ENCODE peak calls at places on chromosomes 4 and X, in eight cellular contexts. One of them, this sample, is unnamed.

GRCh38 chr4:142663828-142664227 is 182.3 kb downstream of the INPP4B start:
- DNase-seq in activated T-cell treated with anti-CD3 and anti-CD28 coated beads, Interleukin-2, amount 50 U/mL, for 4 hours: no peak
- DNase-seq in lower leg skin: no peak
- DNase-seq in HuH-7: no peak
- DNase-seq in cardiac muscle cell: no peak
- DNase-seq in BE2C: no peak
- DNase-seq in AG09309: no peak
- DNase-seq in sigmoid colon: no peak
- DNase-seq in this sample: no peak

GRCh38 chr4:70306101-70306500 is 28.7 kb upstream of the CABS1 start:
- DNase-seq in activated T-cell treated with anti-CD3 and anti-CD28 coated beads, Interleukin-2, amount 50 U/mL, for 4 hours: no peak
- DNase-seq in lower leg skin: no peak
- DNase-seq in HuH-7: no peak
- DNase-seq in cardiac muscle cell: no peak
- DNase-seq in BE2C: no peak
- DNase-seq in AG09309: no peak
- DNase-seq in sigmoid colon: no peak
- DNase-seq in this sample: no peak

GRCh38 chr4:52657630-52658501 is 1.2 kb downstream of the USP46 start:
- DNase-seq in activated T-cell treated with anti-CD3 and anti-CD28 coated beads, Interleukin-2, amount 50 U/mL, for 4 hours: no peak
- DNase-seq in lower leg skin: peak
- DNase-seq in HuH-7: peak
- DNase-seq in cardiac muscle cell: peak
- DNase-seq in BE2C: peak
- DNase-seq in AG09309: no peak
- DNase-seq in sigmoid colon: peak
- DNase-seq in this sample: no peak

GRCh38 chr4:38313999-38314561 is 349.9 kb upstream of the KLF3 start:
- DNase-seq in activated T-cell treated with anti-CD3 and anti-CD28 coated beads, Interleukin-2, amount 50 U/mL, for 4 hours: no peak
- DNase-seq in lower leg skin: no peak
- DNase-seq in HuH-7: no peak
- DNase-seq in cardiac muscle cell: peak
- DNase-seq in BE2C: no peak
- DNase-seq in AG09309: no peak
- DNase-seq in sigmoid colon: no peak
- DNase-seq in this sample: no peak

GRCh38 chr4:54185380-54185779 is 43.7 kb upstream of the PDGFRA start:
- DNase-seq in activated T-cell treated with anti-CD3 and anti-CD28 coated beads, Interleukin-2, amount 50 U/mL, for 4 hours: no peak
- DNase-seq in lower leg skin: no peak
- DNase-seq in HuH-7: peak
- DNase-seq in cardiac muscle cell: no peak
- DNase-seq in BE2C: no peak
- DNase-seq in AG09309: no peak
- DNase-seq in sigmoid colon: no peak
- DNase-seq in this sample: no peak

GRCh38 chr4:137755033-137755471 is 222.8 kb upstream of the PCDH18 start:
- DNase-seq in activated T-cell treated with anti-CD3 and anti-CD28 coated beads, Interleukin-2, amount 50 U/mL, for 4 hours: no peak
- DNase-seq in lower leg skin: no peak
- DNase-seq in HuH-7: no peak
- DNase-seq in cardiac muscle cell: peak
- DNase-seq in BE2C: no peak
- DNase-seq in AG09309: peak
- DNase-seq in sigmoid colon: no peak
- DNase-seq in this sample: no peak

GRCh38 chr4:72169861-72170260 is 138.1 kb downstream of the NPFFR2 start:
- DNase-seq in activated T-cell treated with anti-CD3 and anti-CD28 coated beads, Interleukin-2, amount 50 U/mL, for 4 hours: no peak
- DNase-seq in lower leg skin: no peak
- DNase-seq in HuH-7: no peak
- DNase-seq in cardiac muscle cell: no peak
- DNase-seq in BE2C: no peak
- DNase-seq in AG09309: no peak
- DNase-seq in sigmoid colon: no peak
- DNase-seq in this sample: no peak

GRCh38 chr4:52234539-52235174 is 183.6 kb downstream of the SPATA18 start:
- DNase-seq in activated T-cell treated with anti-CD3 and anti-CD28 coated beads, Interleukin-2, amount 50 U/mL, for 4 hours: no peak
- DNase-seq in lower leg skin: no peak
- DNase-seq in HuH-7: peak
- DNase-seq in cardiac muscle cell: peak
- DNase-seq in BE2C: no peak
- DNase-seq in AG09309: peak
- DNase-seq in sigmoid colon: no peak
- DNase-seq in this sample: peak

GRCh38 chr4:7430368-7430964 is 4.3 kb downstream of the PSAPL1 start:
- DNase-seq in activated T-cell treated with anti-CD3 and anti-CD28 coated beads, Interleukin-2, amount 50 U/mL, for 4 hours: no peak
- DNase-seq in lower leg skin: peak
- DNase-seq in HuH-7: no peak
- DNase-seq in cardiac muscle cell: no peak
- DNase-seq in BE2C: no peak
- DNase-seq in AG09309: no peak
- DNase-seq in sigmoid colon: peak
- DNase-seq in this sample: no peak

GRCh38 chr4:129358571-129358970 is 262.6 kb downstream of the C4orf33 start:
- DNase-seq in activated T-cell treated with anti-CD3 and anti-CD28 coated beads, Interleukin-2, amount 50 U/mL, for 4 hours: no peak
- DNase-seq in lower leg skin: no peak
- DNase-seq in HuH-7: no peak
- DNase-seq in cardiac muscle cell: peak
- DNase-seq in BE2C: no peak
- DNase-seq in AG09309: peak
- DNase-seq in sigmoid colon: no peak
- DNase-seq in this sample: no peak

GRCh38 chr4:108049406-108049805 is 59.7 kb downstream of the HADH start:
- DNase-seq in activated T-cell treated with anti-CD3 and anti-CD28 coated beads, Interleukin-2, amount 50 U/mL, for 4 hours: no peak
- DNase-seq in lower leg skin: no peak
- DNase-seq in HuH-7: no peak
- DNase-seq in cardiac muscle cell: no peak
- DNase-seq in BE2C: no peak
- DNase-seq in AG09309: no peak
- DNase-seq in sigmoid colon: no peak
- DNase-seq in this sample: no peak

GRCh38 chr4:168248311-168248710 is 70.2 kb downstream of the DDX60 start:
- DNase-seq in activated T-cell treated with anti-CD3 and anti-CD28 coated beads, Interleukin-2, amount 50 U/mL, for 4 hours: no peak
- DNase-seq in lower leg skin: no peak
- DNase-seq in HuH-7: no peak
- DNase-seq in cardiac muscle cell: no peak
- DNase-seq in BE2C: no peak
- DNase-seq in AG09309: no peak
- DNase-seq in sigmoid colon: no peak
- DNase-seq in this sample: no peak

GRCh38 chr4:139609647-139610046 is 53.6 kb upstream of the SETD7 start:
- DNase-seq in activated T-cell treated with anti-CD3 and anti-CD28 coated beads, Interleukin-2, amount 50 U/mL, for 4 hours: no peak
- DNase-seq in lower leg skin: no peak
- DNase-seq in HuH-7: no peak
- DNase-seq in cardiac muscle cell: peak
- DNase-seq in BE2C: no peak
- DNase-seq in AG09309: no peak
- DNase-seq in sigmoid colon: no peak
- DNase-seq in this sample: no peak

GRCh38 chrX:48688531-48689142 is 5.0 kb downstream of the WAS start:
- DNase-seq in activated T-cell treated with anti-CD3 and anti-CD28 coated beads, Interleukin-2, amount 50 U/mL, for 4 hours: no peak
- DNase-seq in lower leg skin: no peak
- DNase-seq in HuH-7: no peak
- DNase-seq in cardiac muscle cell: no peak
- DNase-seq in BE2C: no peak
- DNase-seq in AG09309: no peak
- DNase-seq in sigmoid colon: no peak
- DNase-seq in this sample: no peak

GRCh38 chrX:40936827-40937226 is 148.4 kb upstream of the USP9X start:
- DNase-seq in activated T-cell treated with anti-CD3 and anti-CD28 coated beads, Interleukin-2, amount 50 U/mL, for 4 hours: no peak
- DNase-seq in lower leg skin: no peak
- DNase-seq in HuH-7: no peak
- DNase-seq in cardiac muscle cell: no peak
- DNase-seq in BE2C: no peak
- DNase-seq in AG09309: no peak
- DNase-seq in sigmoid colon: no peak
- DNase-seq in this sample: no peak

GRCh38 chr4:73713650-73714049 is 26.7 kb upstream of the CXCL8 start:
- DNase-seq in activated T-cell treated with anti-CD3 and anti-CD28 coated beads, Interleukin-2, amount 50 U/mL, for 4 hours: no peak
- DNase-seq in lower leg skin: no peak
- DNase-seq in HuH-7: no peak
- DNase-seq in cardiac muscle cell: no peak
- DNase-seq in BE2C: no peak
- DNase-seq in AG09309: no peak
- DNase-seq in sigmoid colon: no peak
- DNase-seq in this sample: no peak

GRCh38 chrX:10089378-10089795 is 67.4 kb upstream of the CLCN4 start:
- DNase-seq in activated T-cell treated with anti-CD3 and anti-CD28 coated beads, Interleukin-2, amount 50 U/mL, for 4 hours: no peak
- DNase-seq in lower leg skin: no peak
- DNase-seq in HuH-7: no peak
- DNase-seq in cardiac muscle cell: peak
- DNase-seq in BE2C: no peak
- DNase-seq in AG09309: no peak
- DNase-seq in sigmoid colon: no peak
- DNase-seq in this sample: no peak

This sample was measured in HEK293T.